ENCODE peak calls at places on chromosomes 3 and 15, in ten cellular contexts. D, B, O, A, L, U, R, H, S and Z are unnamed samples.

GRCh38 chr3:31166249-31166885 is 271.9 kb upstream of the GADL1 start:
- DNase-seq in D (no peak), B (no peak), O (peak), A (peak), L (no peak), U (peak), R (peak), H (no peak), S (peak), Z (no peak)

GRCh38 chr15:67720556-67721175 is 104.6 kb upstream of the SKOR1 start:
- DNase-seq in D (no peak), B (peak), O (no peak), A (no peak), L (no peak), U (no peak), R (no peak), H (no peak), S (no peak), Z (no peak)

GRCh38 chr3:30539772-30540171 is 66.6 kb upstream of the TGFBR2 start:
- DNase-seq in D (no peak), B (no peak), O (peak), A (no peak), L (no peak), U (peak), R (no peak), H (no peak), S (peak), Z (no peak)

GRCh38 chr3:69082805-69083204 is 1.9 kb upstream of the ARL6IP5 start:
- DNase-seq in D (no peak), B (peak), O (peak), A (peak), L (no peak), U (peak), R (peak), H (peak), S (peak), Z (peak)

GRCh38 chr3:9976736-9977709 is 9.6 kb downstream of the EMC3 start:
- DNase-seq in D (peak), B (no peak), O (peak), A (peak), L (no peak), U (peak), R (peak), H (no peak), S (peak), Z (no peak)

GRCh38 chr15:76177491-76178040 is 117.8 kb downstream of the TMEM266 start:
- DNase-seq in D (peak), B (no peak), O (no peak), A (no peak), L (no peak), U (peak), R (peak), H (no peak), S (peak), Z (no peak)

GRCh38 chr3:129003578-129004112 is 2.5 kb downstream of the EFCC1 start:
- DNase-seq in D (no peak), B (peak), O (no peak), A (no peak), L (peak), U (peak), R (peak), H (no peak), S (peak), Z (no peak)

GRCh38 chr15:77737238-77738037 is 104.7 kb upstream of the LINGO1 start:
- DNase-seq in D (no peak), B (no peak), O (no peak), A (no peak), L (no peak), U (no peak), R (no peak), H (no peak), S (no peak), Z (no peak)

GRCh38 chr15:40471105-40471777 is 457 bp downstream of the CHST14 start:
- DNase-seq in D (peak), B (no peak), O (peak), A (no peak), L (no peak), U (no peak), R (peak), H (no peak), S (no peak), Z (peak)

GRCh38 chr15:91950631-91951384 is 97.3 kb downstream of the SLCO3A1 start:
- DNase-seq in D (no peak), B (no peak), O (no peak), A (no peak), L (no peak), U (peak), R (no peak), H (no peak), S (peak), Z (no peak)

GRCh38 chr15:55791576-55792400 is 48.8 kb upstream of the PRTG start:
- DNase-seq in D (no peak), B (no peak), O (peak), A (peak), L (no peak), U (peak), R (peak), H (no peak), S (peak), Z (no peak)

GRCh38 chr3:58013973-58014649 is 5.9 kb downstream of the FLNB start:
- DNase-seq in D (peak), B (no peak), O (peak), A (peak), L (no peak), U (no peak), R (no peak), H (no peak), S (no peak), Z (no peak)

GRCh38 chr15:48536681-48537091 is 108.8 kb downstream of the FBN1 start:
- DNase-seq in D (no peak), B (no peak), O (peak), A (no peak), L (no peak), U (no peak), R (no peak), H (no peak), S (no peak), Z (no peak)

GRCh38 chr3:52428151-52429005 is 16.5 kb downstream of the SEMA3G start:
- DNase-seq in D (peak), B (no peak), O (peak), A (peak), L (no peak), U (peak), R (peak), H (no peak), S (peak), Z (no peak)

GRCh38 chr15:26391556-26392229 is 381.2 kb downstream of the GABRB3 start:
- DNase-seq in D (no peak), B (no peak), O (no peak), A (no peak), L (no peak), U (no peak), R (no peak), H (no peak), S (no peak), Z (no peak)

DNA sequence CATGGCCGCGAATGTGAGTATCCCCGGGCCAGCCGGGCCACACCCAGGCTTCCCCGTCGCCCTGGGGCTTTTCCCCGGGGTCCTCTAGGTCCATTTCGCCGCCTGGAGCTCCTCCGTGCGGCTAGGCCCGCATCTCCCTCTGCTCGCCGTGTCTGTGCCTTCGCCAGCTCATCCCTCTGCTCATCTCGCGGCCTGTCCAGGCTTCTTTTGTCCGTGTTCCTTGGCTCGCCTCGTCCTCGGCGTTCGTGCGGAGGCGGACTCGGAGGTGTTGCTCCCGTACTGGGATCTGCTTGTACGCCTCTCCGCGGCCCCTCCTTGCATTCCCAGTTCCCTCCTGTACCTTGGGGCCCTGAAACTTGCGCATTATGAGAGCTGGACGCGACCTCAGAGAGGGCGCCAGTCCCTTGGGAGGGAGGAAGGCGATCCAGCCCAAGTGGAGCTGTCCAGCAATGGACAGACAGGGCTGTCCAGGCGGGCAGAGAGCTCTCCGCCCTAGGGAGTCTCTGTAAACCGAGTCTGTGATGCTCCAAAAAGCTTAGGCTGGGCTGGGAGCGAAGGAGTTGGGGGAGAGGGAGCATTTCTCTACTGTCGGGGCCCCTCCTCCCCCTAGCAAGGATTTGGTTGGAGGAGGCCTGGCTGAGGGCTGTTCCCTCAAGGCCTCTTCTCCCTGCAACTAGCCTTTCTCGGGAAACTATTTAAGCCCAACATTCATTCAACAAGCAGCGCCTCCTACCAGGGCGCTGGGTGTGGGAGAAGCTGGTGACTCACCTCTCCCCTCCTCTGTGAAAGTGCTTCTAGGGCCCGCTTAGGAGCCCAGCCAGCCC is 553 bp downstream of the TMEM43 start:
- DNase-seq in D (peak), B (peak), O (peak), A (peak), L (peak), U (peak), R (peak), H (no peak), S (peak), Z (peak)
- TF ChIP-seq CTCF in D (no peak), B (no peak), O (peak), A (peak), L (no peak), U (peak), R (no peak), H (peak), S (peak), Z (no peak)

GRCh38 chr15:89776274-89777072 is at the start of gene MESP2:
- DNase-seq in D (peak), B (peak), O (peak), A (no peak), L (peak), U (peak), R (peak), H (no peak), S (peak), Z (peak)

GRCh38 chr15:89770041-89770440 is 6.1 kb upstream of the MESP2 start:
- DNase-seq in D (no peak), B (no peak), O (peak), A (no peak), L (no peak), U (peak), R (no peak), H (no peak), S (no peak), Z (no peak)

GRCh38 chr15:89774492-89774891 is 1.6 kb upstream of the MESP2 start:
- DNase-seq in D (no peak), B (no peak), O (no peak), A (no peak), L (no peak), U (peak), R (no peak), H (no peak), S (peak), Z (no peak)

GRCh38 chr15:89775815-89776214 is 317 bp upstream of the MESP2 start:
- DNase-seq in D (no peak), B (no peak), O (no peak), A (no peak), L (no peak), U (no peak), R (no peak), H (no peak), S (no peak), Z (no peak)

GRCh38 chr15:89772933-89773583 is 3.1 kb upstream of the MESP2 start:
- DNase-seq in D (no peak), B (no peak), O (peak), A (no peak), L (no peak), U (peak), R (no peak), H (no peak), S (peak), Z (no peak)
- TF ChIP-seq CTCF in D (no peak), B (peak), O (peak), A (no peak), L (no peak), U (no peak), R (peak), H (no peak), S (peak), Z (no peak)

GRCh38 chr3:41716391-41716910 is 245.5 kb downstream of the ULK4 start:
- DNase-seq in D (no peak), B (no peak), O (peak), A (no peak), L (no peak), U (peak), R (no peak), H (no peak), S (peak), Z (no peak)
- TF ChIP-seq CTCF in D (peak), B (no peak), O (peak), A (peak), L (no peak), U (no peak), R (no peak), H (no peak), S (peak), Z (no peak)

GRCh38 chr15:89898628-89899302 is 5.0 kb upstream of the AP3S2 start:
- DNase-seq in D (no peak), B (peak), O (peak), A (no peak), L (peak), U (peak), R (peak), H (no peak), S (peak), Z (no peak)
- TF ChIP-seq CTCF in D (peak), B (peak), O (peak), A (peak), L (peak), U (peak), R (peak), H (peak), S (peak), Z (peak)